ENCODE peak calls at places on chromosome 13, in seven cellular contexts. V, Z, O, G, N, M and A are unnamed samples.

GRCh38 chr13:50220938-50221337 is 205.7 kb downstream of the KCNRG start:
- DNase-seq in V (no peak), Z (no peak), O (no peak), G (no peak), N (no peak), M (no peak), A (no peak)

GRCh38 chr13:48998893-48999292 is 23.2 kb downstream of the FNDC3A start:
- DNase-seq in V (no peak), Z (no peak), O (no peak), G (no peak), N (no peak), M (no peak), A (no peak)

GRCh38 chr13:62684359-62684758 is 1268.7 kb upstream of the PCDH20 start:
- DNase-seq in V (no peak), Z (no peak), O (no peak), G (no peak), N (no peak), M (no peak), A (no peak)

GRCh38 chr13:84563611-84564010 is 681.3 kb upstream of the SLITRK1 start:
- DNase-seq in V (no peak), Z (no peak), O (no peak), G (no peak), N (no peak), M (no peak), A (no peak)

GRCh38 chr13:40178130-40178529 is 488.3 kb downstream of the FOXO1 start:
- DNase-seq in V (no peak), Z (no peak), O (no peak), G (no peak), N (no peak), M (no peak), A (no peak)

GRCh38 chr13:25169951-25170553 is 2.0 kb downstream of the AMER2 start:
- DNase-seq in V (no peak), Z (no peak), O (no peak), G (no peak), N (no peak), M (no peak), A (no peak)

GRCh38 chr13:106369858-106370257 is 165.6 kb downstream of the EFNB2 start:
- DNase-seq in V (no peak), Z (no peak), O (no peak), G (no peak), N (no peak), M (no peak), A (no peak)

GRCh38 chr13:46639033-46639981 is 86.3 kb downstream of the LRCH1 start:
- DNase-seq in V (no peak), Z (no peak), O (no peak), G (no peak), N (no peak), M (no peak), A (no peak)

GRCh38 chr13:109700176-109700575 is 86.2 kb downstream of the IRS2 start:
- DNase-seq in V (peak), Z (peak), O (peak), G (peak), N (peak), M (no peak), A (peak)

GRCh38 chr13:97134364-97135095 is 87.6 kb upstream of the MBNL2 start:
- DNase-seq in V (no peak), Z (no peak), O (no peak), G (no peak), N (no peak), M (no peak), A (no peak)

GRCh38 chr13:46321494-46322225 is 65.4 kb downstream of the RUBCNL start:
- DNase-seq in V (peak), Z (no peak), O (peak), G (peak), N (peak), M (no peak), A (no peak)

GRCh38 chr13:27678306-27679040 is 56.8 kb downstream of the POLR1D start:
- DNase-seq in V (no peak), Z (no peak), O (no peak), G (peak), N (peak), M (no peak), A (no peak)

GRCh38 chr13:73168993-73169401 is 110.2 kb downstream of the KLF5 start:
- DNase-seq in V (peak), Z (no peak), O (no peak), G (no peak), N (peak), M (no peak), A (peak)

GRCh38 chr13:90272356-90272755 is 1075.1 kb upstream of the MIR17HG start:
- DNase-seq in V (no peak), Z (no peak), O (no peak), G (no peak), N (no peak), M (no peak), A (no peak)

GRCh38 chr13:49219647-49220034 is 497 bp upstream of the MLNR start:
- DNase-seq in V (peak), Z (no peak), O (no peak), G (no peak), N (no peak), M (no peak), A (no peak)

GRCh38 chr13:50715402-50716146 is 127.9 kb downstream of the DLEU7 start:
- DNase-seq in V (peak), Z (no peak), O (peak), G (no peak), N (no peak), M (peak), A (no peak)

GRCh38 chr13:39565036-39565949 is 37.7 kb downstream of the LHFPL6 start:
- DNase-seq in V (no peak), Z (no peak), O (peak), G (no peak), N (no peak), M (no peak), A (no peak)

GRCh38 chr13:44810067-44810840 is 179.0 kb downstream of the NUFIP1 start:
- DNase-seq in V (peak), Z (peak), O (no peak), G (no peak), N (peak), M (no peak), A (no peak)

GRCh38 chr13:51015973-51016372 is 95.1 kb downstream of the C13orf42 start:
- DNase-seq in V (no peak), Z (no peak), O (no peak), G (no peak), N (no peak), M (no peak), A (no peak)

GRCh38 chr13:23558675-23559536 is 11.3 kb upstream of the TNFRSF19 start:
- DNase-seq in V (no peak), Z (peak), O (peak), G (peak), N (peak), M (no peak), A (no peak)

GRCh38 chr13:46172531-46172991 is 9.4 kb downstream of the LCP1 start:
- DNase-seq in V (peak), Z (no peak), O (no peak), G (no peak), N (no peak), M (no peak), A (no peak)

GRCh38 chr13:100274942-100275506 is 186.1 kb downstream of the PCCA start:
- DNase-seq in V (no peak), Z (no peak), O (no peak), G (peak), N (no peak), M (no peak), A (no peak)

GRCh38 chr13:104968876-104969275 is 1566.6 kb downstream of the EFNB2 start:
- DNase-seq in V (no peak), Z (no peak), O (no peak), G (no peak), N (no peak), M (no peak), A (no peak)

GRCh38 chr13:40109324-40109958 is 454.0 kb downstream of the COG6 start:
- DNase-seq in V (no peak), Z (no peak), O (no peak), G (no peak), N (no peak), M (no peak), A (no peak)

DNA sequence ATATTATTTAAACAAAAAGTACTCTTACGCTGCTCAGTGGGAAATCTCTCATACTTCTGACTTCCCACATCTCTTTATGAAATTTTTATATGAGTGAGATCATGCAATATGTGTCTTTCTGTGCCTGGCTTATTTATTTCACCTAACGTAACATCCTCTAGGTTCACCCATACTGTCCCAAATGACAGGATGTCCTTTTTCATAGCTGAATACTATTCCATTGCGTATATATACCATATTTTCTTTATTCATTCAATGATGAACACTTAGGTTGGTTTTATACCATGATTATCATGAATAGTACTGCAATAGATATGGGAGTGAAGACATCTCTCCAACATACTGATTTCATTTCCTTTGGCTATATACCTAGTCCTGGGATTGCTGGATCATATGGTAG is 57.8 kb upstream of the TPP2 start:
- DNase-seq in V (no peak), Z (no peak), O (no peak), G (no peak), N (no peak), M (no peak), A (no peak)
- TF ChIP-seq POLR2A in V (no peak), Z (no peak), O (no peak), G (no peak), N (no peak), M (no peak), A (no peak)

GRCh38 chr13:113110852-113111315 is 5.3 kb downstream of the F7 start:
- DNase-seq in V (peak), Z (no peak), O (peak), G (no peak), N (no peak), M (peak), A (peak)
- H3K4me3 ChIP-seq in V (no peak), Z (no peak), O (peak), G (no peak), N (peak), M (peak), A (peak)

GRCh38 chr13:114282143-114282685 is 813 bp downstream of the UPF3A start:
- DNase-seq in V (peak), Z (peak), O (peak), G (peak), N (peak), M (peak), A (peak)
- TF ChIP-seq POLR2A in V (peak), Z (no peak), O (no peak), G (no peak), N (no peak), M (no peak), A (no peak)

GRCh38 chr13:30934381-30934780 is 1.9 kb downstream of the TEX26 start:
- DNase-seq in V (no peak), Z (no peak), O (no peak), G (no peak), N (no peak), M (no peak), A (no peak)

GRCh38 chr13:30933334-30933681 is 852 bp downstream of the TEX26 start:
- DNase-seq in V (no peak), Z (no peak), O (no peak), G (no peak), N (no peak), M (no peak), A (no peak)

GRCh38 chr13:30928971-30929370 is 3.5 kb upstream of the TEX26 start:
- DNase-seq in V (no peak), Z (no peak), O (no peak), G (no peak), N (no peak), M (no peak), A (no peak)

GRCh38 chr13:30934803-30935202 is 2.3 kb downstream of the TEX26 start:
- DNase-seq in V (no peak), Z (no peak), O (no peak), G (no peak), N (no peak), M (no peak), A (no peak)

GRCh38 chr13:30932481-30933333 is at the start of gene TEX26:
- DNase-seq in V (no peak), Z (no peak), O (peak), G (no peak), N (no peak), M (no peak), A (no peak)
- H3K4me3 ChIP-seq in V (no peak), Z (no peak), O (peak), G (no peak), N (no peak), M (no peak), A (no peak)

GRCh38 chr13:21322988-21323387 is 136.1 kb downstream of the ZDHHC20 start:
- DNase-seq in V (no peak), Z (no peak), O (no peak), G (no peak), N (no peak), M (no peak), A (no peak)

GRCh38 chr13:21328201-21328600 is 130.9 kb downstream of the ZDHHC20 start:
- DNase-seq in V (no peak), Z (no peak), O (no peak), G (no peak), N (no peak), M (no peak), A (no peak)

GRCh38 chr13:21324793-21325192 is 134.3 kb downstream of the ZDHHC20 start:
- DNase-seq in V (no peak), Z (no peak), O (no peak), G (no peak), N (no peak), M (no peak), A (no peak)

GRCh38 chr13:21328836-21329477 is 130.1 kb downstream of the ZDHHC20 start:
- DNase-seq in V (no peak), Z (no peak), O (no peak), G (no peak), N (no peak), M (no peak), A (no peak)

DNA sequence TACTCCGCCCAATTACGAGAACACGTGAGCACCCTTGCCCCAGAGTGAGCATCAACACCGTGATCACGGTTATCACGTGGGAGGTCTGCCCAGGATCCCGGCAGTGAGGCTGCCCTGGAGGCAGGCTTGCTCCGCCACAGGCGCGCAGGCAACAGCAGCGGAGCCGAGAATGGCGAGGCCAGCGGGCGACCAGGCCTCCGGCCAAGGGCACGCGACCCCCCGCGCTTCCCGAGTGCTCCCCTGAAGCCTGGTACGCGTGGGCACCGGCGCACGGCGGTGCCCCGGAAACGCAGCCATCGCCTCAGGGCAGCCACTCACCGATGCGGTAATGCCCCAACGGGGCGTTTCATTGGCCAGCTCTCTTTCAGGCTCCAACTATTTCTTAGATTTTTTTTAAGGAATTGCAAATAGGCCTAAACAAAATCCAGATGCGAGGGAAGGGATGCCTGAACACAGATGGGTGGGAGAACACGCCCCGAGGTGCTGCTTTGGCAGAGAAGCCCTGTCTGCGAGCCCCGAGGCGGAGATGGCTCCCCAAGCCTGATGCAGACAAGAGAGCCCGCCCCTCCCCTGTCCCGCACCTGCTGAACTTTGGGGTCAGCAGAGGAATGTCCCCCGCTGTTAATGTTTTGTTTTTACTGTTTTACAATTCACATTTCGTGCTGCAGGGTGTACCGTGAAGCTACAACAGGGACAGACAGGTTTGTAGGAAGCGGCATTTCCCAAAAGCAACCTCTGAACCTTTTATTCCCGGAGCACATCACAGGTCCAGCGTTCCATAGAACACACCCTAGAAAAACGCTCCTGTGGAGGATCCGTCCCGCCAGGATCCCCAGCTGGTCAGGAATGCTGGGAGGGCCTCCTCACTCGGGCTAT is 132.7 kb downstream of the ZDHHC20 start:
- DNase-seq in V (peak), Z (peak), O (no peak), G (no peak), N (peak), M (no peak), A (no peak)
- TF ChIP-seq POLR2A in V (no peak), Z (no peak), O (no peak), G (no peak), N (no peak), M (no peak), A (no peak)

DNA sequence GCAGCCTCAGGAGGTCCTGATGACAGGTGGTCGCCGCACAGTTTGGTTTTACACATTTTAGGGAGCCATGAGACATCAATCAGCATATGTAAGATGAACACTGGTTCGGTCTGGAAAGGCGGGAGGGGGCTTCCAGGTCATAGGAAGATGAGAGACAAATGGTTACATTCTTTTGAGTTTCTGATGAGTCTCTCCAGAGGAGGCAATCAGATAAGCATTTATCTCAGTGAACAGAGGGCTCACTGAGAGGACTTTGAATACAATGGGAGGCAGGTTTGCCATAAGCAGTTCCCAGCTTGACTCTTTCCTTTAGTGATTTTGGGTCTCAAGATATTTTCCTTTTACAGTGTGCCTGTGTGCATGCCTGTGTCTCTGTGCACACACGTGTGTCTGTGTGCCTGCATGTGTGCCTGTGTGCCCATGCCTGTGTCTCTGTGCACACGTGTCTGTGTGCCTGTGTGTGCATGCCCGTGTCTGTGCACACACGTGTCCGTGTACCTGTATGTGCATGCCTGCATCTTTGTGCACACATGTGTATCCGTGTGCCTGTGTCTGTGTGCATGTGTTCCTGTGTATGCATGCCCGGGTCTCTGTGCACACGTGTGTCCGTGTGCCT is 35.5 kb upstream of the TMEM255B start:
- DNase-seq in V (no peak), Z (no peak), O (no peak), G (peak), N (no peak), M (no peak), A (no peak)
- H3K4me3 ChIP-seq in V (no peak), Z (no peak), O (no peak), G (no peak), N (no peak), M (no peak), A (no peak)